ENCODE peak calls at places on chromosome 14, in nine cellular contexts. V, M, L, Z, G, C, X, U and O are unnamed samples.
A peak's percentile ranks its signal among the peaks of the same experiment; 100 is the strongest.

GRCh38 chr14:102878970-102879460 is 43.4 kb upstream of the AMN start:
- DNase-seq in V (no peak), G (no peak), C (no peak), X (no peak), Z (no peak), L (no peak), M (no peak), U (peak; percentile 30), O (no peak)

GRCh38 chr14:103402700-103403099 is 17.5 kb downstream of the MARK3 start:
- DNase-seq in G (no peak), C (no peak), U (peak; percentile 57), M (no peak), L (no peak), V (no peak), X (no peak), Z (no peak), O (no peak)

GRCh38 chr14:60973070-60973469 is 7.8 kb downstream of the TRMT5 start:
- DNase-seq in G (no peak), U (no peak), Z (no peak), C (no peak), L (no peak), V (no peak), X (no peak), M (no peak), O (no peak)

GRCh38 chr14:104724981-104725771 is 1.1 kb downstream of the ADSS1 start:
- DNase-seq in C (no peak), G (peak; percentile 63), V (no peak), Z (no peak), L (peak; percentile 92), U (peak; percentile 63), X (peak; percentile 45), M (no peak), O (no peak)

GRCh38 chr14:92748259-92749016 is at the start of gene LGMN:
- DNase-seq in V (peak; percentile 64), C (peak; percentile 98), M (peak; percentile 88), Z (peak; percentile 86), U (peak; percentile 98), X (peak; percentile 97), L (peak; percentile 99), G (peak; percentile 97), O (peak; percentile 52)

GRCh38 chr14:102390064-102390463 is 27.3 kb downstream of the TECPR2 start:
- DNase-seq in Z (no peak), X (no peak), C (no peak), G (no peak), V (no peak), M (no peak), U (peak; percentile 27), L (no peak), O (no peak)

GRCh38 chr14:95496690-95497241 is 19.7 kb downstream of the SYNE3 start:
- DNase-seq in L (no peak), M (no peak), V (no peak), G (no peak), U (no peak), Z (no peak), X (no peak), C (peak; percentile 52), O (no peak)

GRCh38 chr14:103220134-103220981 is 97.1 kb downstream of the TNFAIP2 start:
- DNase-seq in Z (no peak), X (no peak), G (peak; percentile 64), U (peak; percentile 40), V (no peak), M (no peak), L (no peak), C (peak; percentile 76), O (no peak)

GRCh38 chr14:61420326-61420725 is 98.9 kb downstream of the PRKCH start:
- DNase-seq in Z (no peak), M (peak; percentile 6), U (peak; percentile 6), X (no peak), V (no peak), G (no peak), C (no peak), L (no peak), O (no peak)

GRCh38 chr14:26199599-26200370 is 398.0 kb downstream of the NOVA1 start:
- DNase-seq in X (no peak), Z (no peak), C (no peak), L (no peak), V (no peak), U (peak; percentile 42), M (no peak), G (no peak), O (no peak)

DNA sequence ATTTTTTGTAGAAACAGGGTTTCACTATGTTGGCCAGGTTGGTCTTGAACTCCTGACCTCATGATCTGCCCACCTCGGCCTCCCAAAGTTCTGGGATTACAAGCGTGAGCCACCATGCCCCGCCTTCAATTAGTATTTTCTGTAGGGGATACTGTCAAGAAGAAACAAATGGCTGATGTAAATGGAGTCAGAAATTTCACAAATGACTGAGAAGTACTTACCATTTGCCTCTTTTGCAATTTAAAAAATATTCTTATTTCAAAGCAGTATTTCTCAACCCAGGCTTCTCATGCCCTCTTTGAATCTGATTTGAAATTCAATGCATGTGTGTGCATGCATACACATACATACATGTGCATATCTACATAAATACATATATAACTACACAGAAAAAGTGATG is 4.3 kb downstream of the PSMA6 start:
- DNase-seq in L (no peak), X (no peak), Z (no peak), M (no peak), V (no peak), C (no peak), G (no peak), U (peak; percentile 30), O (no peak)
- H3K4me1 ChIP-seq in L (peaks cover 58% of the 10 kb centered on the region), X (peaks cover 52% of the 10 kb centered on the region), Z (peaks cover 58% of the 10 kb centered on the region), M (peaks cover 13% of the 10 kb centered on the region), V (peaks cover 58% of the 10 kb centered on the region), C (peaks cover 2% of the 10 kb centered on the region), G (peaks cover 7% of the 10 kb centered on the region), U (peaks cover 32% of the 10 kb centered on the region), O (peaks cover 6% of the 10 kb centered on the region)

GRCh38 chr14:100535287-100536131 is 51.7 kb downstream of the BEGAIN start:
- DNase-seq in L (peak; percentile 57), C (peak; percentile 72), M (no peak), Z (no peak), G (no peak), X (no peak), U (no peak), V (no peak), O (no peak)

GRCh38 chr14:100536141-100536540 is 51.1 kb downstream of the BEGAIN start:
- DNase-seq in U (no peak), L (no peak), G (no peak), X (no peak), C (peak; percentile 70), M (no peak), Z (no peak), V (no peak), O (no peak)

GRCh38 chr14:100538566-100539318 is 48.5 kb downstream of the BEGAIN start:
- DNase-seq in L (peak; percentile 61), M (no peak), C (peak; percentile 72), X (no peak), G (no peak), Z (no peak), U (no peak), V (no peak), O (no peak)

GRCh38 chr14:100537701-100538565 is 49.3 kb downstream of the BEGAIN start:
- DNase-seq in G (no peak), M (no peak), L (peak; percentile 62), V (no peak), X (no peak), Z (no peak), U (no peak), C (peak; percentile 68), O (no peak)

GRCh38 chr14:100536721-100537700 is 50.2 kb downstream of the BEGAIN start:
- DNase-seq in G (no peak), V (no peak), U (no peak), C (peak; percentile 62), L (no peak), Z (no peak), M (no peak), X (peak; percentile 22), O (no peak)
- H3K27ac ChIP-seq in G (no peak overlapping the region), V (no peak overlapping the region), U (no peak overlapping the region), C (no peak overlapping the region), L (no peak overlapping the region), Z (no peak overlapping the region), M (no peak overlapping the region), X (no peak overlapping the region), O (peak overlapping the region; percentile 44)

DNA sequence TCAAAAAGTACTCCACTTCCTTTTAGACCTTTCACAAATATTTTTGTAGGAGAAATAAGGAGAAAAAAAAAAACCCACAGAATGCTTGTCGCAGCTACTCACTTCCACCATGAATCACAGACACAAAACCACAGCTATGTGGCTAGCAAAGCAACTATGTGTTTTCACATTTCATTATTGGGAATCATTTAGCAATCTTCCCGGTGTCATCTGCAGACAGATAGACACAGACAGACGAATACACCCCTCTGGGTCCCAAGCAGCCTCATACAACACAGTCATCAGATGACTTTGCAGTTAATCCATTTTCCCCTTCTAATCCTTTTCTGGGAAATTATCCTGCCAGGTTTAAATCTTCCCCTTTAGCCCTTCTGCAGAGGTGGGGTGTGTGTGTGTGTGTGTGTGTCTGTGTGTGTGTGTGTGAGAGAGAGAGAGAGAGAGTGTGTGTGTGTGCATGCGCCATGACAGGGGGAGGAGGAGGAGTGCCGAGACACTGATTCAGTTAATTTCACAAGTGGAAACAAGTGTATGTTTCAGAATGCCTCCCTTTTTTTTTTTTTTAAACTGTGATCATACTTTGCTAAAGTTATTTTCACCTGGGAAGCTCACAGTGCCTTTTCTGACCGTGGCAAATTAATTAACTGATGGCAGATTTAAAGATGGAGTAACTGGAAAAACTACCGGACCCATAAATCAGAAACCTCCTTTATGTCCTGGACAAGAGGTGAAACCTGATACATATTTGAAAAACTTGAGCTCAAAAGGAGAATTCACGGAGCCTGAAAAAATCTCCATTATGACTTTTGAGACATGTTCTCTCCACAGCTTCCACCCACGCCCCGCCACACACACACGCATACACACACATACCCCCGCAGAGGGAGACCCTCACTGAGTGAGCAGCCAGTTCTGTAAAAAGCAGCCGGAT is 39.9 kb downstream of the LTBP2 start:
- DNase-seq in L (no peak), G (no peak), Z (no peak), C (peak; percentile 74), U (peak; percentile 98), V (no peak), M (peak; percentile 78), X (no peak), O (peak; percentile 75)
- H3K4me3 ChIP-seq in L (peak overlapping the region; percentile 27), G (no peak overlapping the region), Z (no peak overlapping the region), C (no peak overlapping the region), U (peak overlapping the region; percentile 36), V (no peak overlapping the region), M (peak overlapping the region; percentile 20), X (no peak overlapping the region), O (no peak overlapping the region)

GRCh38 chr14:24133730-24134129 is 2.3 kb upstream of the PSME1 start:
- DNase-seq in L (no peak), C (no peak), X (no peak), Z (no peak), V (no peak), M (no peak), G (no peak), U (no peak), O (no peak)

GRCh38 chr14:24135834-24136683 is at the start of gene PSME1:
- DNase-seq in V (peak; percentile 89), X (peak; percentile 97), G (peak; percentile 96), C (peak; percentile 98), L (peak; percentile 96), M (peak; percentile 71), Z (peak; percentile 93), U (peak; percentile 94), O (no peak)

GRCh38 chr14:24136684-24137528 is 912 bp downstream of the PSME1 start:
- DNase-seq in X (no peak), C (peak; percentile 36), U (no peak), M (no peak), G (no peak), L (no peak), V (no peak), Z (no peak), O (no peak)

GRCh38 chr14:24137529-24138395 is 1.8 kb downstream of the PSME1 start:
- DNase-seq in U (no peak), C (peak; percentile 74), X (no peak), M (no peak), V (no peak), L (no peak), Z (no peak), G (no peak), O (no peak)

GRCh38 chr14:24135584-24135833 is 485 bp upstream of the PSME1 start:
- DNase-seq in U (no peak), Z (no peak), L (no peak), C (no peak), V (no peak), X (no peak), G (no peak), M (no peak), O (no peak)
- H3K4me1 ChIP-seq in U (peaks cover 12% of the 10 kb centered on the region), Z (peaks cover 47% of the 10 kb centered on the region), L (peaks cover 34% of the 10 kb centered on the region), C (no peaks in the 10 kb centered on the region), V (peaks cover 50% of the 10 kb centered on the region), X (peaks cover 67% of the 10 kb centered on the region), G (peaks cover 13% of the 10 kb centered on the region), M (peaks cover 38% of the 10 kb centered on the region), O (peaks cover 30% of the 10 kb centered on the region)